ENCODE peak calls at places on chromosomes 6 and 20, in ten cellular contexts. One of them, this sample, is unnamed.

GRCh38 chr20:21102252-21102609 is 3.9 kb downstream of the LINC00237 start:
- DNase-seq in testis: peak; percentile 38
- DNase-seq in iPS-NIHi11: peak; percentile 52
- DNase-seq in bronchial epithelial cell: no peak
- DNase-seq in ecto neural progenitor cell: no peak
- DNase-seq in ELF-1: peak; percentile 54
- DNase-seq in neural progenitor cell: peak; percentile 50
- DNase-seq in activated CD4-positive, alpha-beta T cell treated with anti-CD3 and anti-CD28 coated beads for 48 hours: peak; percentile 25
- DNase-seq in CD8-positive, alpha-beta T cell: no peak
- DNase-seq in kidney glomerular epithelial cell: no peak
- DNase-seq in this sample: no peak

GRCh38 chr20:17698419-17698818 is 1.3 kb upstream of the BANF2 start:
- DNase-seq in iPS-NIHi11: no peak
- DNase-seq in CD8-positive, alpha-beta T cell: no peak
- DNase-seq in neural progenitor cell: no peak
- DNase-seq in ecto neural progenitor cell: no peak
- DNase-seq in activated CD4-positive, alpha-beta T cell treated with anti-CD3 and anti-CD28 coated beads for 48 hours: no peak
- DNase-seq in testis: no peak
- DNase-seq in ELF-1: no peak
- DNase-seq in bronchial epithelial cell: no peak
- DNase-seq in kidney glomerular epithelial cell: no peak
- DNase-seq in this sample: no peak

GRCh38 chr6:36984581-36985383 is 1.2 kb downstream of the MTCH1 start:
- DNase-seq in CD8-positive, alpha-beta T cell: no peak
- DNase-seq in ELF-1: peak; percentile 59
- DNase-seq in neural progenitor cell: peak; percentile 84
- DNase-seq in activated CD4-positive, alpha-beta T cell treated with anti-CD3 and anti-CD28 coated beads for 48 hours: peak; percentile 78
- DNase-seq in kidney glomerular epithelial cell: no peak
- DNase-seq in ecto neural progenitor cell: peak; percentile 63
- DNase-seq in bronchial epithelial cell: peak; percentile 51
- DNase-seq in iPS-NIHi11: peak; percentile 73
- DNase-seq in testis: peak; percentile 76
- DNase-seq in this sample: peak; percentile 54

GRCh38 chr6:145562771-145563615 is 172.3 kb downstream of the EPM2A start:
- DNase-seq in ecto neural progenitor cell: no peak
- DNase-seq in iPS-NIHi11: no peak
- DNase-seq in kidney glomerular epithelial cell: no peak
- DNase-seq in CD8-positive, alpha-beta T cell: no peak
- DNase-seq in testis: no peak
- DNase-seq in neural progenitor cell: no peak
- DNase-seq in activated CD4-positive, alpha-beta T cell treated with anti-CD3 and anti-CD28 coated beads for 48 hours: no peak
- DNase-seq in bronchial epithelial cell: no peak
- DNase-seq in ELF-1: no peak
- DNase-seq in this sample: no peak

GRCh38 chr20:16942702-16943101 is 194.5 kb downstream of the OTOR start:
- DNase-seq in ELF-1: no peak
- DNase-seq in neural progenitor cell: no peak
- DNase-seq in kidney glomerular epithelial cell: no peak
- DNase-seq in testis: no peak
- DNase-seq in ecto neural progenitor cell: no peak
- DNase-seq in activated CD4-positive, alpha-beta T cell treated with anti-CD3 and anti-CD28 coated beads for 48 hours: no peak
- DNase-seq in iPS-NIHi11: no peak
- DNase-seq in CD8-positive, alpha-beta T cell: no peak
- DNase-seq in bronchial epithelial cell: peak; percentile 13
- DNase-seq in this sample: no peak

GRCh38 chr6:42150254-42150653 is 7.8 kb upstream of the C6orf132 start:
- DNase-seq in ELF-1: no peak
- DNase-seq in bronchial epithelial cell: no peak
- DNase-seq in iPS-NIHi11: no peak
- DNase-seq in neural progenitor cell: no peak
- DNase-seq in CD8-positive, alpha-beta T cell: no peak
- DNase-seq in testis: no peak
- DNase-seq in ecto neural progenitor cell: no peak
- DNase-seq in kidney glomerular epithelial cell: no peak
- DNase-seq in activated CD4-positive, alpha-beta T cell treated with anti-CD3 and anti-CD28 coated beads for 48 hours: no peak
- DNase-seq in this sample: no peak

GRCh38 chr20:50110141-50111047 is 2.6 kb downstream of the UBE2V1 start:
- DNase-seq in bronchial epithelial cell: peak; percentile 66
- DNase-seq in activated CD4-positive, alpha-beta T cell treated with anti-CD3 and anti-CD28 coated beads for 48 hours: peak; percentile 60
- DNase-seq in kidney glomerular epithelial cell: peak; percentile 36
- DNase-seq in ecto neural progenitor cell: no peak
- DNase-seq in testis: no peak
- DNase-seq in ELF-1: no peak
- DNase-seq in neural progenitor cell: no peak
- DNase-seq in CD8-positive, alpha-beta T cell: peak; percentile 62
- DNase-seq in iPS-NIHi11: no peak
- DNase-seq in this sample: no peak

GRCh38 chr20:46010491-46011405 is 2.0 kb downstream of the MMP9 start:
- DNase-seq in kidney glomerular epithelial cell: no peak
- DNase-seq in ELF-1: no peak
- DNase-seq in ecto neural progenitor cell: no peak
- DNase-seq in bronchial epithelial cell: peak; percentile 39
- DNase-seq in neural progenitor cell: peak; percentile 22
- DNase-seq in iPS-NIHi11: no peak
- DNase-seq in CD8-positive, alpha-beta T cell: no peak
- DNase-seq in activated CD4-positive, alpha-beta T cell treated with anti-CD3 and anti-CD28 coated beads for 48 hours: peak; percentile 63
- DNase-seq in testis: no peak
- DNase-seq in this sample: no peak

GRCh38 chr6:11977738-11978137 is 34.4 kb upstream of the HIVEP1 start:
- DNase-seq in bronchial epithelial cell: no peak
- DNase-seq in activated CD4-positive, alpha-beta T cell treated with anti-CD3 and anti-CD28 coated beads for 48 hours: no peak
- DNase-seq in ELF-1: no peak
- DNase-seq in testis: no peak
- DNase-seq in neural progenitor cell: no peak
- DNase-seq in ecto neural progenitor cell: no peak
- DNase-seq in CD8-positive, alpha-beta T cell: no peak
- DNase-seq in kidney glomerular epithelial cell: no peak
- DNase-seq in iPS-NIHi11: no peak
- DNase-seq in this sample: no peak

GRCh38 chr6:3764516-3765333 is 13.2 kb upstream of the PXDC1 start:
- DNase-seq in bronchial epithelial cell: no peak
- DNase-seq in activated CD4-positive, alpha-beta T cell treated with anti-CD3 and anti-CD28 coated beads for 48 hours: no peak
- DNase-seq in kidney glomerular epithelial cell: no peak
- DNase-seq in iPS-NIHi11: no peak
- DNase-seq in CD8-positive, alpha-beta T cell: no peak
- DNase-seq in ELF-1: no peak
- DNase-seq in ecto neural progenitor cell: no peak
- DNase-seq in neural progenitor cell: no peak
- DNase-seq in testis: no peak
- DNase-seq in this sample: no peak

GRCh38 chr6:168100011-168100802 is 21.2 kb upstream of the FRMD1 start:
- DNase-seq in kidney glomerular epithelial cell: no peak
- DNase-seq in ecto neural progenitor cell: no peak
- DNase-seq in ELF-1: no peak
- DNase-seq in CD8-positive, alpha-beta T cell: no peak
- DNase-seq in activated CD4-positive, alpha-beta T cell treated with anti-CD3 and anti-CD28 coated beads for 48 hours: no peak
- DNase-seq in iPS-NIHi11: no peak
- DNase-seq in bronchial epithelial cell: no peak
- DNase-seq in testis: no peak
- DNase-seq in neural progenitor cell: no peak
- DNase-seq in this sample: no peak

GRCh38 chr6:21634582-21634981 is 41.0 kb downstream of the SOX4 start:
- DNase-seq in ELF-1: no peak
- DNase-seq in neural progenitor cell: no peak
- DNase-seq in testis: no peak
- DNase-seq in CD8-positive, alpha-beta T cell: no peak
- DNase-seq in iPS-NIHi11: no peak
- DNase-seq in kidney glomerular epithelial cell: peak; percentile 21
- DNase-seq in bronchial epithelial cell: peak; percentile 99
- DNase-seq in ecto neural progenitor cell: no peak
- DNase-seq in activated CD4-positive, alpha-beta T cell treated with anti-CD3 and anti-CD28 coated beads for 48 hours: no peak
- DNase-seq in this sample: no peak

GRCh38 chr6:157099912-157100593 is 223.3 kb downstream of the TMEM242 start:
- DNase-seq in neural progenitor cell: no peak
- DNase-seq in testis: no peak
- DNase-seq in iPS-NIHi11: no peak
- DNase-seq in bronchial epithelial cell: no peak
- DNase-seq in kidney glomerular epithelial cell: no peak
- DNase-seq in CD8-positive, alpha-beta T cell: peak; percentile 53
- DNase-seq in ELF-1: no peak
- DNase-seq in ecto neural progenitor cell: no peak
- DNase-seq in activated CD4-positive, alpha-beta T cell treated with anti-CD3 and anti-CD28 coated beads for 48 hours: peak; percentile 66
- DNase-seq in this sample: no peak

GRCh38 chr6:93779086-93779858 is 359.9 kb upstream of the EPHA7 start:
- DNase-seq in CD8-positive, alpha-beta T cell: no peak
- DNase-seq in ELF-1: peak; percentile 55
- DNase-seq in ecto neural progenitor cell: peak; percentile 58
- DNase-seq in neural progenitor cell: peak; percentile 71
- DNase-seq in kidney glomerular epithelial cell: peak; percentile 48
- DNase-seq in testis: peak; percentile 55
- DNase-seq in bronchial epithelial cell: no peak
- DNase-seq in activated CD4-positive, alpha-beta T cell treated with anti-CD3 and anti-CD28 coated beads for 48 hours: no peak
- DNase-seq in iPS-NIHi11: no peak
- DNase-seq in this sample: no peak

GRCh38 chr6:113352029-113352801 is 504.9 kb upstream of the MARCKS start:
- DNase-seq in activated CD4-positive, alpha-beta T cell treated with anti-CD3 and anti-CD28 coated beads for 48 hours: no peak
- DNase-seq in iPS-NIHi11: no peak
- DNase-seq in bronchial epithelial cell: peak; percentile 92
- DNase-seq in ELF-1: no peak
- DNase-seq in kidney glomerular epithelial cell: peak; percentile 57
- DNase-seq in testis: no peak
- DNase-seq in ecto neural progenitor cell: no peak
- DNase-seq in neural progenitor cell: peak; percentile 21
- DNase-seq in CD8-positive, alpha-beta T cell: no peak
- DNase-seq in this sample: no peak

GRCh38 chr20:35654415-35654814 is 10.3 kb downstream of the CPNE1 start:
- DNase-seq in iPS-NIHi11: no peak
- DNase-seq in kidney glomerular epithelial cell: no peak
- DNase-seq in bronchial epithelial cell: no peak
- DNase-seq in neural progenitor cell: no peak
- DNase-seq in testis: no peak
- DNase-seq in ecto neural progenitor cell: peak; percentile 20
- DNase-seq in activated CD4-positive, alpha-beta T cell treated with anti-CD3 and anti-CD28 coated beads for 48 hours: no peak
- DNase-seq in CD8-positive, alpha-beta T cell: no peak
- DNase-seq in ELF-1: no peak
- DNase-seq in this sample: no peak

GRCh38 chr20:39624316-39624715 is 662.2 kb downstream of the DHX35 start:
- DNase-seq in ecto neural progenitor cell: no peak
- DNase-seq in activated CD4-positive, alpha-beta T cell treated with anti-CD3 and anti-CD28 coated beads for 48 hours: no peak
- DNase-seq in CD8-positive, alpha-beta T cell: no peak
- DNase-seq in ELF-1: no peak
- DNase-seq in neural progenitor cell: no peak
- DNase-seq in testis: no peak
- DNase-seq in bronchial epithelial cell: no peak
- DNase-seq in kidney glomerular epithelial cell: no peak
- DNase-seq in iPS-NIHi11: no peak
- DNase-seq in this sample: no peak

GRCh38 chr6:11213305-11214106 is 19.0 kb downstream of the NEDD9 start:
- DNase-seq in activated CD4-positive, alpha-beta T cell treated with anti-CD3 and anti-CD28 coated beads for 48 hours: no peak
- DNase-seq in kidney glomerular epithelial cell: no peak
- DNase-seq in ELF-1: no peak
- DNase-seq in CD8-positive, alpha-beta T cell: no peak
- DNase-seq in testis: no peak
- DNase-seq in iPS-NIHi11: no peak
- DNase-seq in ecto neural progenitor cell: no peak
- DNase-seq in neural progenitor cell: no peak
- DNase-seq in bronchial epithelial cell: no peak
- DNase-seq in this sample: no peak

GRCh38 chr6:43293698-43294097 is 4.4 kb upstream of the SLC22A7 start:
- DNase-seq in bronchial epithelial cell: no peak
- DNase-seq in testis: no peak
- DNase-seq in ELF-1: no peak
- DNase-seq in iPS-NIHi11: no peak
- DNase-seq in kidney glomerular epithelial cell: no peak
- DNase-seq in CD8-positive, alpha-beta T cell: no peak
- DNase-seq in ecto neural progenitor cell: no peak
- DNase-seq in activated CD4-positive, alpha-beta T cell treated with anti-CD3 and anti-CD28 coated beads for 48 hours: no peak
- DNase-seq in neural progenitor cell: no peak
- DNase-seq in this sample: no peak

GRCh38 chr6:127879685-127880084 is 21.2 kb downstream of the THEMIS start:
- DNase-seq in bronchial epithelial cell: no peak
- DNase-seq in testis: peak; percentile 20
- DNase-seq in iPS-NIHi11: peak; percentile 70
- DNase-seq in ELF-1: peak; percentile 72
- DNase-seq in activated CD4-positive, alpha-beta T cell treated with anti-CD3 and anti-CD28 coated beads for 48 hours: peak; percentile 39
- DNase-seq in CD8-positive, alpha-beta T cell: peak; percentile 64
- DNase-seq in neural progenitor cell: peak; percentile 78
- DNase-seq in ecto neural progenitor cell: peak; percentile 79
- DNase-seq in kidney glomerular epithelial cell: no peak
- DNase-seq in this sample: no peak

GRCh38 chr6:111750753-111751684 is 122.2 kb downstream of the FYN start:
- DNase-seq in testis: no peak
- DNase-seq in ELF-1: peak; percentile 64
- DNase-seq in iPS-NIHi11: peak; percentile 73
- DNase-seq in activated CD4-positive, alpha-beta T cell treated with anti-CD3 and anti-CD28 coated beads for 48 hours: peak; percentile 59
- DNase-seq in CD8-positive, alpha-beta T cell: peak; percentile 70
- DNase-seq in bronchial epithelial cell: no peak
- DNase-seq in kidney glomerular epithelial cell: no peak
- DNase-seq in ecto neural progenitor cell: no peak
- DNase-seq in neural progenitor cell: peak; percentile 47
- DNase-seq in this sample: peak; percentile 80

GRCh38 chr20:35306931-35307517 is 14.8 kb upstream of the FAM83C start:
- DNase-seq in ELF-1: peak; percentile 70
- DNase-seq in kidney glomerular epithelial cell: peak; percentile 36
- DNase-seq in activated CD4-positive, alpha-beta T cell treated with anti-CD3 and anti-CD28 coated beads for 48 hours: peak; percentile 58
- DNase-seq in neural progenitor cell: peak; percentile 83
- DNase-seq in CD8-positive, alpha-beta T cell: no peak
- DNase-seq in testis: peak; percentile 76
- DNase-seq in bronchial epithelial cell: peak; percentile 65
- DNase-seq in ecto neural progenitor cell: peak; percentile 71
- DNase-seq in iPS-NIHi11: peak; percentile 78
- DNase-seq in this sample: peak; percentile 50

GRCh38 chr20:6686171-6686570 is 81.3 kb upstream of the BMP2 start:
- DNase-seq in activated CD4-positive, alpha-beta T cell treated with anti-CD3 and anti-CD28 coated beads for 48 hours: no peak
- DNase-seq in bronchial epithelial cell: no peak
- DNase-seq in ecto neural progenitor cell: no peak
- DNase-seq in kidney glomerular epithelial cell: no peak
- DNase-seq in testis: no peak
- DNase-seq in ELF-1: no peak
- DNase-seq in neural progenitor cell: no peak
- DNase-seq in iPS-NIHi11: no peak
- DNase-seq in CD8-positive, alpha-beta T cell: no peak
- DNase-seq in this sample: no peak

GRCh38 chr6:157486632-157487031 is 105.6 kb downstream of the ZDHHC14 start:
- DNase-seq in testis: no peak
- DNase-seq in iPS-NIHi11: no peak
- DNase-seq in kidney glomerular epithelial cell: no peak
- DNase-seq in ELF-1: no peak
- DNase-seq in neural progenitor cell: no peak
- DNase-seq in CD8-positive, alpha-beta T cell: peak; percentile 68
- DNase-seq in activated CD4-positive, alpha-beta T cell treated with anti-CD3 and anti-CD28 coated beads for 48 hours: no peak
- DNase-seq in bronchial epithelial cell: no peak
- DNase-seq in ecto neural progenitor cell: no peak
- DNase-seq in this sample: no peak

GRCh38 chr6:153092082-153093013 is 38.7 kb downstream of the RGS17 start:
- DNase-seq in activated CD4-positive, alpha-beta T cell treated with anti-CD3 and anti-CD28 coated beads for 48 hours: no peak
- DNase-seq in CD8-positive, alpha-beta T cell: no peak
- DNase-seq in neural progenitor cell: no peak
- DNase-seq in kidney glomerular epithelial cell: peak; percentile 60
- DNase-seq in ELF-1: no peak
- DNase-seq in testis: no peak
- DNase-seq in iPS-NIHi11: no peak
- DNase-seq in ecto neural progenitor cell: no peak
- DNase-seq in bronchial epithelial cell: peak; percentile 93
- DNase-seq in this sample: no peak

GRCh38 chr6:31366693-31367470 is 9.9 kb upstream of the HLA-B start:
- DNase-seq in CD8-positive, alpha-beta T cell: peak; percentile 93
- DNase-seq in activated CD4-positive, alpha-beta T cell treated with anti-CD3 and anti-CD28 coated beads for 48 hours: peak; percentile 93
- DNase-seq in iPS-NIHi11: peak; percentile 86
- DNase-seq in testis: peak; percentile 93
- DNase-seq in bronchial epithelial cell: peak; percentile 80
- DNase-seq in ELF-1: peak; percentile 97
- DNase-seq in ecto neural progenitor cell: peak; percentile 93
- DNase-seq in kidney glomerular epithelial cell: peak; percentile 74
- DNase-seq in neural progenitor cell: peak; percentile 95
- DNase-seq in this sample: peak; percentile 80

GRCh38 chr6:118810420-118811027 is 83.4 kb upstream of the ASF1A start:
- DNase-seq in kidney glomerular epithelial cell: no peak
- DNase-seq in CD8-positive, alpha-beta T cell: peak; percentile 81
- DNase-seq in ecto neural progenitor cell: no peak
- DNase-seq in ELF-1: no peak
- DNase-seq in iPS-NIHi11: no peak
- DNase-seq in neural progenitor cell: no peak
- DNase-seq in activated CD4-positive, alpha-beta T cell treated with anti-CD3 and anti-CD28 coated beads for 48 hours: peak; percentile 68
- DNase-seq in testis: no peak
- DNase-seq in bronchial epithelial cell: no peak
- DNase-seq in this sample: peak; percentile 8

GRCh38 chr20:40563296-40563950 is 125.6 kb downstream of the MAFB start:
- DNase-seq in CD8-positive, alpha-beta T cell: no peak
- DNase-seq in ELF-1: no peak
- DNase-seq in activated CD4-positive, alpha-beta T cell treated with anti-CD3 and anti-CD28 coated beads for 48 hours: no peak
- DNase-seq in kidney glomerular epithelial cell: no peak
- DNase-seq in ecto neural progenitor cell: no peak
- DNase-seq in bronchial epithelial cell: peak; percentile 83
- DNase-seq in iPS-NIHi11: peak; percentile 28
- DNase-seq in neural progenitor cell: no peak
- DNase-seq in testis: peak; percentile 43
- DNase-seq in this sample: no peak

This sample was measured in NT2/D1.